ENCODE peak calls at places on chromosomes 2 and 18, in five cellular contexts. One of them, this sample, is unnamed.

GRCh38 chr2:241009191-241009590 is 10.8 kb downstream of the SNED1 start:
- DNase-seq in GM12878: no peak
- DNase-seq in neuronal stem cell: no peak
- DNase-seq in mesendoderm: no peak
- DNase-seq in H9: no peak
- DNase-seq in this sample: no peak

GRCh38 chr2:88181511-88181910 is 11.4 kb downstream of the THNSL2 start:
- DNase-seq in GM12878: no peak
- DNase-seq in neuronal stem cell: no peak
- DNase-seq in mesendoderm: no peak
- DNase-seq in H9: no peak
- DNase-seq in this sample: peak; percentile 71

GRCh38 chr2:198639580-198639979 is 818.2 kb downstream of the SATB2 start:
- DNase-seq in GM12878: no peak
- DNase-seq in neuronal stem cell: no peak
- DNase-seq in mesendoderm: peak; percentile 22
- DNase-seq in H9: no peak
- DNase-seq in this sample: no peak

GRCh38 chr18:46084431-46084830 is 12.4 kb upstream of the PSTPIP2 start:
- DNase-seq in GM12878: no peak
- DNase-seq in neuronal stem cell: no peak
- DNase-seq in mesendoderm: peak; percentile 91
- DNase-seq in H9: no peak
- DNase-seq in this sample: no peak

GRCh38 chr2:19648583-19648982 is 253.2 kb downstream of the TTC32 start:
- DNase-seq in GM12878: no peak
- DNase-seq in neuronal stem cell: no peak
- DNase-seq in mesendoderm: no peak
- DNase-seq in H9: no peak
- DNase-seq in this sample: peak; percentile 88

GRCh38 chr2:38074047-38074774 is 1.7 kb downstream of the CYP1B1 start:
- DNase-seq in GM12878: no peak
- DNase-seq in neuronal stem cell: no peak
- DNase-seq in mesendoderm: peak; percentile 62
- DNase-seq in H9: peak; percentile 51
- DNase-seq in this sample: no peak

GRCh38 chr2:40668435-40668834 is 216.5 kb upstream of the SLC8A1 start:
- DNase-seq in GM12878: no peak
- DNase-seq in neuronal stem cell: no peak
- DNase-seq in mesendoderm: peak; percentile 11
- DNase-seq in H9: no peak
- DNase-seq in this sample: no peak

GRCh38 chr2:216181351-216181750 is 72.2 kb downstream of the XRCC5 start:
- DNase-seq in GM12878: no peak
- DNase-seq in neuronal stem cell: peak; percentile 41
- DNase-seq in mesendoderm: no peak
- DNase-seq in H9: no peak
- DNase-seq in this sample: no peak

GRCh38 chr18:10559566-10560456 is 34.0 kb downstream of the NAPG start:
- DNase-seq in GM12878: peak; percentile 25
- DNase-seq in neuronal stem cell: no peak
- DNase-seq in mesendoderm: peak; percentile 24
- DNase-seq in H9: peak; percentile 40
- DNase-seq in this sample: no peak

GRCh38 chr2:30181176-30181575 is 34.4 kb downstream of the YPEL5 start:
- DNase-seq in GM12878: no peak
- DNase-seq in neuronal stem cell: no peak
- DNase-seq in mesendoderm: no peak
- DNase-seq in H9: no peak
- DNase-seq in this sample: no peak

GRCh38 chr2:173654146-173654895 is 299.6 kb downstream of the CDCA7 start:
- DNase-seq in GM12878: no peak
- DNase-seq in neuronal stem cell: no peak
- DNase-seq in mesendoderm: no peak
- DNase-seq in H9: peak; percentile 42
- DNase-seq in this sample: no peak

GRCh38 chr2:146716591-146716990 is 1128.2 kb upstream of the ACVR2A start:
- DNase-seq in GM12878: no peak
- DNase-seq in neuronal stem cell: no peak
- DNase-seq in mesendoderm: no peak
- DNase-seq in H9: no peak
- DNase-seq in this sample: no peak

GRCh38 chr2:138648606-138649005 is 131.6 kb downstream of the NXPH2 start:
- DNase-seq in GM12878: no peak
- DNase-seq in neuronal stem cell: no peak
- DNase-seq in mesendoderm: no peak
- DNase-seq in H9: peak; percentile 46
- DNase-seq in this sample: no peak
- H3K9ac ChIP-seq in GM12878: no peak overlapping the region
- H3K9ac ChIP-seq in neuronal stem cell: no peak overlapping the region
- H3K9ac ChIP-seq in mesendoderm: no peak overlapping the region
- H3K9ac ChIP-seq in H9: no peak overlapping the region
- H3K9ac ChIP-seq in this sample: no peak overlapping the region

GRCh38 chr2:84816426-84817026 is 64.4 kb downstream of the TRABD2A start:
- DNase-seq in GM12878: peak; percentile 48
- DNase-seq in neuronal stem cell: no peak
- DNase-seq in mesendoderm: no peak
- DNase-seq in H9: no peak
- DNase-seq in this sample: no peak
- H3K9ac ChIP-seq in GM12878: no peak overlapping the region
- H3K9ac ChIP-seq in neuronal stem cell: no peak overlapping the region
- H3K9ac ChIP-seq in mesendoderm: no peak overlapping the region
- H3K9ac ChIP-seq in H9: no peak overlapping the region
- H3K9ac ChIP-seq in this sample: no peak overlapping the region

DNA sequence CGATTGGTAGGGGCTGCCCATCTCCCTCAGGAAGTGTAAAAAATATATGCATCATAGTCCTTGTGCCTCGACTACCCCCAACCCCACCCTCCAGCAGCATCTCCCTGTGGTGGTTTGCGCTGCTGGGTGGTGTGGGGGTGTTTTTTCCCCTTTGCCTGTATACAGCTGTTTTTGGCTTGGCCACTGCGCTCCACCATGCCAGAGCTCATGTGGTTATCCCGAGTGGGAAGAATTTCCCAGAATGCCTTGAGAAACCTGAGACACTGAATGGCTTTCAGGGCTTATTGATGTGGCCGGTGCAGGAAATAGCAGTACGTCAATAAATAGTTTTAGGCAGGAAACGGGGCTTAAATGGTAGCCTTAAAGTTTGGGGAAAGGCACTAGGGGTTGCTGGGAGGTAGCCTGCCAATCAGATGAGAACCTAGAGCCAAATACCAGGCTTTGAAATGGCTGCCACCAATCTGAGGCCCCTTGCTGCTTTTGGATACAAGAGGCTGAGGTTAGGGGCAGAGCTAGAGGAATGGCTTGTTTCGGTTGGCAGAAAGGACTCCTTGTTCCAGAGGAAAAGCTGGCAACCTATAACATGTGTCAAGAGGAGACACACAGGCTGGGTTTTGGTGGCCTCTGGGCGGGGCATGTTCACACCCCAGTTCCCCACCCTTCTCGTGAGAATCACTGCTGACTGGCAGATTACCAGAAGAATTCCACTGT is 144.1 kb downstream of the SMAD7 start:
- DNase-seq in GM12878: no peak
- DNase-seq in neuronal stem cell: no peak
- DNase-seq in mesendoderm: peak; percentile 26
- DNase-seq in H9: peak; percentile 26
- DNase-seq in this sample: no peak
- H3K9ac ChIP-seq in GM12878: no peak overlapping the region
- H3K9ac ChIP-seq in neuronal stem cell: no peak overlapping the region
- H3K9ac ChIP-seq in mesendoderm: no peak overlapping the region
- H3K9ac ChIP-seq in H9: no peak overlapping the region
- H3K9ac ChIP-seq in this sample: no peak overlapping the region

GRCh38 chr2:11385847-11386246 is 41.4 kb upstream of the ROCK2 start:
- DNase-seq in GM12878: no peak
- DNase-seq in neuronal stem cell: no peak
- DNase-seq in mesendoderm: peak; percentile 17
- DNase-seq in H9: no peak
- DNase-seq in this sample: no peak
- H3K9ac ChIP-seq in GM12878: no peak overlapping the region
- H3K9ac ChIP-seq in neuronal stem cell: no peak overlapping the region
- H3K9ac ChIP-seq in mesendoderm: no peak overlapping the region
- H3K9ac ChIP-seq in H9: no peak overlapping the region
- H3K9ac ChIP-seq in this sample: no peak overlapping the region

GRCh38 chr2:10814142-10814541 is 1.6 kb upstream of the PDIA6 start:
- DNase-seq in GM12878: no peak
- DNase-seq in neuronal stem cell: no peak
- DNase-seq in mesendoderm: no peak
- DNase-seq in H9: peak; percentile 48
- DNase-seq in this sample: no peak

GRCh38 chr2:10813085-10813748 is 632 bp upstream of the PDIA6 start:
- DNase-seq in GM12878: no peak
- DNase-seq in neuronal stem cell: no peak
- DNase-seq in mesendoderm: no peak
- DNase-seq in H9: no peak
- DNase-seq in this sample: no peak

GRCh38 chr2:10811552-10811951 is 1.0 kb downstream of the PDIA6 start:
- DNase-seq in GM12878: no peak
- DNase-seq in neuronal stem cell: no peak
- DNase-seq in mesendoderm: peak; percentile 58
- DNase-seq in H9: no peak
- DNase-seq in this sample: no peak

GRCh38 chr2:10812362-10813084 is at the start of gene PDIA6:
- DNase-seq in GM12878: peak; percentile 81
- DNase-seq in neuronal stem cell: peak; percentile 96
- DNase-seq in mesendoderm: peak; percentile 97
- DNase-seq in H9: peak; percentile 97
- DNase-seq in this sample: peak; percentile 95

DNA sequence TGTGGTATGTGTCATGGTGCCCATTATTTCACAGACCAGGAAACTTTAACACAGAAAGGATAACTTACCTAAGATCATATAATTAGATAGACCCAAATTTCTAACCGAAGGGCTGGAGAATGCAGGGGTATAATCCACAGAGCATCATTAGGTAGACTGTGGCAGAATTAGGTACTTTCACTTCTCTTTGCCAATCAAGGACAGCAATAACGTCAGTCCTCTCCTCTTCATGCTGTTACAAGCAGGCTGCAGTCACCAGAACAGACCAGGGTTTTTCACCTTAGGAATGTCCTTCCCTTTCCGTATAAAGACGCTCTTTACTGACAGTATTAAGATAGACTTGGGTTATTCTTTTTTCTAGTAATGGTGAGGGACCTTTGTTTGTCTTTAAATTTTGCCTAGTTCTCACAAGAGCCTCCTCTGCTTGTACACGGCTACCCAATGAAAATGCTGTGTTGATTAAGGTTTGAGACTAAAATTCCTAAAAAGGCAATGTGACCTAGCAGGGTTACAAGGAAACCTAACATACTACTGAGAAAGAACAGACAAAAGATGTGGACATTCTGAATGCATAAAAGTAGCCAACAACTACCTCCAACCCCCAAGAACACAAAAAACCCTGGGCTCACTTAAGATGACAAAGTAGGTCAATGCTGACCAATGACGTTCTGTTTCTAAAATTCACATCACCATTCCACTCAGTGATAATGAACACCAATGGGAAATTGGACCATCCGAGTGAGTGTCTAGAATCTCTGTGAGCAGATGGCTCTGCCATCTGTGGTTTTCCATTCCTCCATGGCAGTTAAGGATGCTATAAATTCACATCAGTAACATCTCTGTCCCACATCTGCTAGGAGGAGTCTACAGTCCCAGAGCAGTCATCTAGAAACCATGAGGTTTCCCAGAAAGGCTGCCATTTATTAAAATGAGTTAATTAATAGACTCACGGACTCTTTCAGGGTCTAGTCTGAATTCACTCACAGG is 2.1 kb downstream of the PDIA6 start:
- DNase-seq in GM12878: peak; percentile 36
- DNase-seq in neuronal stem cell: no peak
- DNase-seq in mesendoderm: no peak
- DNase-seq in H9: no peak
- DNase-seq in this sample: peak; percentile 45
- H3K9ac ChIP-seq in GM12878: peak overlapping the region; percentile 90
- H3K9ac ChIP-seq in neuronal stem cell: no peak overlapping the region
- H3K9ac ChIP-seq in mesendoderm: peak overlapping the region; percentile 97
- H3K9ac ChIP-seq in H9: no peak overlapping the region
- H3K9ac ChIP-seq in this sample: peak overlapping the region; percentile 95

GRCh38 chr2:121965666-121966065 is 210.2 kb downstream of the TSN start:
- DNase-seq in GM12878: no peak
- DNase-seq in neuronal stem cell: no peak
- DNase-seq in mesendoderm: no peak
- DNase-seq in H9: no peak
- DNase-seq in this sample: no peak
- H3K9ac ChIP-seq in GM12878: no peak overlapping the region
- H3K9ac ChIP-seq in neuronal stem cell: no peak overlapping the region
- H3K9ac ChIP-seq in mesendoderm: no peak overlapping the region
- H3K9ac ChIP-seq in H9: no peak overlapping the region
- H3K9ac ChIP-seq in this sample: no peak overlapping the region

DNA sequence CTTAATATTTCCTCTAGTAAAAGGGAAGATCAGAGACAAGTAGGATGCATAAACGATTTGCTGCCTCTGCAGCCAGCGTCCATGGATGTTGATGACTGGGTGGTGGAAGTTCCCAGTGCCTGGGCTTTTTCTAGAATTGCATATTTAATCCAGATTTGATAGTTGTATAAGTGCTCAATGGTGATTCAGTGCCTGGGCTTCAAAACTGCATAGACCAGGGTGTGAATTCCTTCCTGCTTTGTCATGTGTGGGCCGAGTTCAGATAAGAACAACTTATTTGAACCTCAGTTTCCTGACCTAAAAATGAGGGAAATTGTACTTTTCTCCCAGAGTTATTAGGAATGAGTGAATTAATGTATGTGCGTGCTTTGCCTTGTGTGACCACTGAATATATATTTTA is 154.6 kb downstream of the WDSUB1 start:
- DNase-seq in GM12878: no peak
- DNase-seq in neuronal stem cell: no peak
- DNase-seq in mesendoderm: peak; percentile 71
- DNase-seq in H9: no peak
- DNase-seq in this sample: peak; percentile 77
- H3K9ac ChIP-seq in GM12878: no peak overlapping the region
- H3K9ac ChIP-seq in neuronal stem cell: no peak overlapping the region
- H3K9ac ChIP-seq in mesendoderm: no peak overlapping the region
- H3K9ac ChIP-seq in H9: no peak overlapping the region
- H3K9ac ChIP-seq in this sample: no peak overlapping the region

GRCh38 chr2:239275037-239275685 is 125.7 kb downstream of the HDAC4 start:
- DNase-seq in GM12878: no peak
- DNase-seq in neuronal stem cell: no peak
- DNase-seq in mesendoderm: no peak
- DNase-seq in H9: no peak
- DNase-seq in this sample: peak; percentile 94
- H3K9ac ChIP-seq in GM12878: no peak overlapping the region
- H3K9ac ChIP-seq in neuronal stem cell: peak overlapping the region; percentile 63
- H3K9ac ChIP-seq in mesendoderm: no peak overlapping the region
- H3K9ac ChIP-seq in H9: no peak overlapping the region
- H3K9ac ChIP-seq in this sample: no peak overlapping the region